ENCODE peak calls at places on chromosomes 1 and 21, in eight cellular contexts. One of them, this sample, is unnamed.
A peak's percentile ranks its signal among the peaks of the same experiment; 100 is the strongest.

GRCh38 chr1:213439703-213440102 is 388.7 kb downstream of the RPS6KC1 start:
- DNase-seq in NCI-H510A: no peak
- DNase-seq in AG09309: no peak
- DNase-seq in DMS 273 treated with DMSO at 0.1 percent for 48 hours: no peak
- DNase-seq in prostate gland: no peak
- DNase-seq in psoas muscle: no peak
- DNase-seq in GM23248: no peak
- DNase-seq in activated CD4-positive, alpha-beta T cell treated with anti-CD3 and anti-CD28 coated beads, Interleukin-2, amount 10 ng/mL, durations not matched to agents 7 days and 5 days: no peak
- DNase-seq in this sample: no peak

GRCh38 chr1:245211035-245211749 is 56.4 kb downstream of the KIF26B start:
- DNase-seq in prostate gland: no peak
- DNase-seq in activated CD4-positive, alpha-beta T cell treated with anti-CD3 and anti-CD28 coated beads, Interleukin-2, amount 10 ng/mL, durations not matched to agents 7 days and 5 days: no peak
- DNase-seq in DMS 273 treated with DMSO at 0.1 percent for 48 hours: no peak
- DNase-seq in GM23248: no peak
- DNase-seq in NCI-H510A: no peak
- DNase-seq in AG09309: no peak
- DNase-seq in psoas muscle: no peak
- DNase-seq in this sample: no peak

GRCh38 chr1:199038188-199038587 is 399.3 kb downstream of the PTPRC start:
- DNase-seq in GM23248: no peak
- DNase-seq in psoas muscle: no peak
- DNase-seq in DMS 273 treated with DMSO at 0.1 percent for 48 hours: no peak
- DNase-seq in NCI-H510A: no peak
- DNase-seq in AG09309: no peak
- DNase-seq in activated CD4-positive, alpha-beta T cell treated with anti-CD3 and anti-CD28 coated beads, Interleukin-2, amount 10 ng/mL, durations not matched to agents 7 days and 5 days: no peak
- DNase-seq in prostate gland: no peak
- DNase-seq in this sample: no peak

GRCh38 chr1:54502342-54502741 is 45.7 kb upstream of the ACOT11 start:
- DNase-seq in AG09309: no peak
- DNase-seq in GM23248: no peak
- DNase-seq in NCI-H510A: no peak
- DNase-seq in prostate gland: no peak
- DNase-seq in activated CD4-positive, alpha-beta T cell treated with anti-CD3 and anti-CD28 coated beads, Interleukin-2, amount 10 ng/mL, durations not matched to agents 7 days and 5 days: no peak
- DNase-seq in psoas muscle: no peak
- DNase-seq in DMS 273 treated with DMSO at 0.1 percent for 48 hours: no peak
- DNase-seq in this sample: no peak

GRCh38 chr1:64542118-64542517 is 72.2 kb downstream of the CACHD1 start:
- DNase-seq in prostate gland: no peak
- DNase-seq in GM23248: no peak
- DNase-seq in DMS 273 treated with DMSO at 0.1 percent for 48 hours: no peak
- DNase-seq in NCI-H510A: no peak
- DNase-seq in psoas muscle: no peak
- DNase-seq in activated CD4-positive, alpha-beta T cell treated with anti-CD3 and anti-CD28 coated beads, Interleukin-2, amount 10 ng/mL, durations not matched to agents 7 days and 5 days: no peak
- DNase-seq in AG09309: no peak
- DNase-seq in this sample: no peak

GRCh38 chr1:218620956-218621355 is 275.8 kb downstream of the TGFB2 start:
- DNase-seq in GM23248: no peak
- DNase-seq in AG09309: no peak
- DNase-seq in activated CD4-positive, alpha-beta T cell treated with anti-CD3 and anti-CD28 coated beads, Interleukin-2, amount 10 ng/mL, durations not matched to agents 7 days and 5 days: no peak
- DNase-seq in NCI-H510A: no peak
- DNase-seq in psoas muscle: no peak
- DNase-seq in prostate gland: no peak
- DNase-seq in DMS 273 treated with DMSO at 0.1 percent for 48 hours: no peak
- DNase-seq in this sample: no peak

GRCh38 chr1:19758227-19758830 is 41.4 kb downstream of the TMCO4 start:
- DNase-seq in AG09309: peak; percentile 77
- DNase-seq in NCI-H510A: no peak
- DNase-seq in GM23248: peak; percentile 95
- DNase-seq in activated CD4-positive, alpha-beta T cell treated with anti-CD3 and anti-CD28 coated beads, Interleukin-2, amount 10 ng/mL, durations not matched to agents 7 days and 5 days: no peak
- DNase-seq in psoas muscle: no peak
- DNase-seq in prostate gland: no peak
- DNase-seq in DMS 273 treated with DMSO at 0.1 percent for 48 hours: no peak
- DNase-seq in this sample: no peak

GRCh38 chr1:46248122-46248920 is 758 bp downstream of the RAD54L start:
- DNase-seq in prostate gland: no peak
- DNase-seq in activated CD4-positive, alpha-beta T cell treated with anti-CD3 and anti-CD28 coated beads, Interleukin-2, amount 10 ng/mL, durations not matched to agents 7 days and 5 days: peak; percentile 45
- DNase-seq in AG09309: no peak
- DNase-seq in DMS 273 treated with DMSO at 0.1 percent for 48 hours: no peak
- DNase-seq in psoas muscle: peak; percentile 19
- DNase-seq in GM23248: peak; percentile 48
- DNase-seq in NCI-H510A: peak; percentile 61
- DNase-seq in this sample: peak; percentile 46

GRCh38 chr1:157966034-157966671 is 27.3 kb upstream of the KIRREL1 start:
- DNase-seq in psoas muscle: no peak
- DNase-seq in activated CD4-positive, alpha-beta T cell treated with anti-CD3 and anti-CD28 coated beads, Interleukin-2, amount 10 ng/mL, durations not matched to agents 7 days and 5 days: no peak
- DNase-seq in GM23248: peak; percentile 49
- DNase-seq in NCI-H510A: no peak
- DNase-seq in prostate gland: no peak
- DNase-seq in DMS 273 treated with DMSO at 0.1 percent for 48 hours: no peak
- DNase-seq in AG09309: no peak
- DNase-seq in this sample: no peak

GRCh38 chr1:223355699-223356098 is 8.3 kb downstream of the SUSD4 start:
- DNase-seq in GM23248: no peak
- DNase-seq in activated CD4-positive, alpha-beta T cell treated with anti-CD3 and anti-CD28 coated beads, Interleukin-2, amount 10 ng/mL, durations not matched to agents 7 days and 5 days: no peak
- DNase-seq in prostate gland: no peak
- DNase-seq in NCI-H510A: no peak
- DNase-seq in AG09309: no peak
- DNase-seq in DMS 273 treated with DMSO at 0.1 percent for 48 hours: no peak
- DNase-seq in psoas muscle: no peak
- DNase-seq in this sample: no peak

GRCh38 chr1:34984435-34985062 is 598 bp downstream of the TMEM35B start:
- DNase-seq in AG09309: no peak
- DNase-seq in psoas muscle: peak; percentile 71
- DNase-seq in DMS 273 treated with DMSO at 0.1 percent for 48 hours: no peak
- DNase-seq in NCI-H510A: peak; percentile 50
- DNase-seq in prostate gland: no peak
- DNase-seq in activated CD4-positive, alpha-beta T cell treated with anti-CD3 and anti-CD28 coated beads, Interleukin-2, amount 10 ng/mL, durations not matched to agents 7 days and 5 days: no peak
- DNase-seq in GM23248: peak; percentile 69
- DNase-seq in this sample: no peak

GRCh38 chr1:42961560-42962091 is 3.0 kb upstream of the SLC2A1 start:
- DNase-seq in AG09309: no peak
- DNase-seq in NCI-H510A: no peak
- DNase-seq in activated CD4-positive, alpha-beta T cell treated with anti-CD3 and anti-CD28 coated beads, Interleukin-2, amount 10 ng/mL, durations not matched to agents 7 days and 5 days: no peak
- DNase-seq in psoas muscle: no peak
- DNase-seq in GM23248: no peak
- DNase-seq in prostate gland: no peak
- DNase-seq in DMS 273 treated with DMSO at 0.1 percent for 48 hours: no peak
- DNase-seq in this sample: no peak

GRCh38 chr21:44927587-44928461 is 7.1 kb upstream of the ITGB2 start:
- DNase-seq in GM23248: peak; percentile 91
- DNase-seq in DMS 273 treated with DMSO at 0.1 percent for 48 hours: no peak
- DNase-seq in activated CD4-positive, alpha-beta T cell treated with anti-CD3 and anti-CD28 coated beads, Interleukin-2, amount 10 ng/mL, durations not matched to agents 7 days and 5 days: peak; percentile 91
- DNase-seq in AG09309: no peak
- DNase-seq in psoas muscle: peak; percentile 44
- DNase-seq in NCI-H510A: no peak
- DNase-seq in prostate gland: no peak
- DNase-seq in this sample: peak; percentile 92

GRCh38 chr1:52139817-52140540 is 1.9 kb upstream of the ZFYVE9 start:
- DNase-seq in AG09309: peak; percentile 81
- DNase-seq in NCI-H510A: no peak
- DNase-seq in DMS 273 treated with DMSO at 0.1 percent for 48 hours: no peak
- DNase-seq in GM23248: peak; percentile 96
- DNase-seq in psoas muscle: no peak
- DNase-seq in prostate gland: no peak
- DNase-seq in activated CD4-positive, alpha-beta T cell treated with anti-CD3 and anti-CD28 coated beads, Interleukin-2, amount 10 ng/mL, durations not matched to agents 7 days and 5 days: peak; percentile 11
- DNase-seq in this sample: peak; percentile 33

GRCh38 chr1:207309775-207310273 is 11.7 kb upstream of the CD55 start:
- DNase-seq in DMS 273 treated with DMSO at 0.1 percent for 48 hours: peak; percentile 22
- DNase-seq in GM23248: peak; percentile 76
- DNase-seq in NCI-H510A: no peak
- DNase-seq in activated CD4-positive, alpha-beta T cell treated with anti-CD3 and anti-CD28 coated beads, Interleukin-2, amount 10 ng/mL, durations not matched to agents 7 days and 5 days: no peak
- DNase-seq in psoas muscle: peak; percentile 24
- DNase-seq in AG09309: no peak
- DNase-seq in prostate gland: peak; percentile 26
- DNase-seq in this sample: no peak

GRCh38 chr1:1287288-1288110 is 7.3 kb downstream of the SCNN1D start:
- DNase-seq in GM23248: no peak
- DNase-seq in DMS 273 treated with DMSO at 0.1 percent for 48 hours: no peak
- DNase-seq in AG09309: no peak
- DNase-seq in activated CD4-positive, alpha-beta T cell treated with anti-CD3 and anti-CD28 coated beads, Interleukin-2, amount 10 ng/mL, durations not matched to agents 7 days and 5 days: no peak
- DNase-seq in psoas muscle: peak; percentile 12
- DNase-seq in prostate gland: no peak
- DNase-seq in NCI-H510A: peak; percentile 60
- DNase-seq in this sample: no peak

GRCh38 chr1:159800177-159800935 is 1.8 kb upstream of the FCRL6 start:
- DNase-seq in DMS 273 treated with DMSO at 0.1 percent for 48 hours: no peak
- DNase-seq in NCI-H510A: no peak
- DNase-seq in GM23248: peak; percentile 34
- DNase-seq in activated CD4-positive, alpha-beta T cell treated with anti-CD3 and anti-CD28 coated beads, Interleukin-2, amount 10 ng/mL, durations not matched to agents 7 days and 5 days: peak; percentile 41
- DNase-seq in AG09309: no peak
- DNase-seq in prostate gland: no peak
- DNase-seq in psoas muscle: no peak
- DNase-seq in this sample: peak; percentile 65

GRCh38 chr1:215526147-215526845 is 40.8 kb upstream of the KCTD3 start:
- DNase-seq in prostate gland: no peak
- DNase-seq in GM23248: peak; percentile 62
- DNase-seq in NCI-H510A: peak; percentile 4
- DNase-seq in activated CD4-positive, alpha-beta T cell treated with anti-CD3 and anti-CD28 coated beads, Interleukin-2, amount 10 ng/mL, durations not matched to agents 7 days and 5 days: no peak
- DNase-seq in AG09309: no peak
- DNase-seq in DMS 273 treated with DMSO at 0.1 percent for 48 hours: no peak
- DNase-seq in psoas muscle: no peak
- DNase-seq in this sample: no peak

GRCh38 chr1:21340230-21340564 is 49.9 kb upstream of the ECE1 start:
- DNase-seq in activated CD4-positive, alpha-beta T cell treated with anti-CD3 and anti-CD28 coated beads, Interleukin-2, amount 10 ng/mL, durations not matched to agents 7 days and 5 days: no peak
- DNase-seq in AG09309: no peak
- DNase-seq in NCI-H510A: peak; percentile 55
- DNase-seq in prostate gland: peak; percentile 83
- DNase-seq in DMS 273 treated with DMSO at 0.1 percent for 48 hours: no peak
- DNase-seq in psoas muscle: peak; percentile 36
- DNase-seq in GM23248: no peak
- DNase-seq in this sample: no peak

GRCh38 chr1:234199476-234200127 is 173.7 kb upstream of the COA6 start:
- DNase-seq in prostate gland: no peak
- DNase-seq in GM23248: peak; percentile 22
- DNase-seq in NCI-H510A: no peak
- DNase-seq in activated CD4-positive, alpha-beta T cell treated with anti-CD3 and anti-CD28 coated beads, Interleukin-2, amount 10 ng/mL, durations not matched to agents 7 days and 5 days: no peak
- DNase-seq in psoas muscle: no peak
- DNase-seq in DMS 273 treated with DMSO at 0.1 percent for 48 hours: no peak
- DNase-seq in AG09309: no peak
- DNase-seq in this sample: no peak

GRCh38 chr1:9539829-9540550 is 725 bp downstream of the SLC25A33 start:
- DNase-seq in NCI-H510A: peak; percentile 87
- DNase-seq in GM23248: peak; percentile 84
- DNase-seq in AG09309: no peak
- DNase-seq in psoas muscle: peak; percentile 68
- DNase-seq in activated CD4-positive, alpha-beta T cell treated with anti-CD3 and anti-CD28 coated beads, Interleukin-2, amount 10 ng/mL, durations not matched to agents 7 days and 5 days: peak; percentile 49
- DNase-seq in prostate gland: peak; percentile 50
- DNase-seq in DMS 273 treated with DMSO at 0.1 percent for 48 hours: no peak
- DNase-seq in this sample: peak; percentile 53

GRCh38 chr1:152107984-152108898 is 7.0 kb downstream of the TCHH start:
- DNase-seq in psoas muscle: peak; percentile 18
- DNase-seq in NCI-H510A: no peak
- DNase-seq in GM23248: peak; percentile 77
- DNase-seq in AG09309: peak; percentile 3
- DNase-seq in activated CD4-positive, alpha-beta T cell treated with anti-CD3 and anti-CD28 coated beads, Interleukin-2, amount 10 ng/mL, durations not matched to agents 7 days and 5 days: no peak
- DNase-seq in DMS 273 treated with DMSO at 0.1 percent for 48 hours: no peak
- DNase-seq in prostate gland: no peak
- DNase-seq in this sample: no peak

GRCh38 chr1:200890818-200891773 is 3.6 kb upstream of the INAVA start:
- DNase-seq in prostate gland: peak; percentile 30
- DNase-seq in psoas muscle: no peak
- DNase-seq in GM23248: peak; percentile 55
- DNase-seq in activated CD4-positive, alpha-beta T cell treated with anti-CD3 and anti-CD28 coated beads, Interleukin-2, amount 10 ng/mL, durations not matched to agents 7 days and 5 days: no peak
- DNase-seq in DMS 273 treated with DMSO at 0.1 percent for 48 hours: peak; percentile 29
- DNase-seq in NCI-H510A: no peak
- DNase-seq in AG09309: no peak
- DNase-seq in this sample: no peak

GRCh38 chr21:22880573-22880972 is 1882.4 kb downstream of the NCAM2 start:
- DNase-seq in prostate gland: no peak
- DNase-seq in DMS 273 treated with DMSO at 0.1 percent for 48 hours: no peak
- DNase-seq in NCI-H510A: no peak
- DNase-seq in GM23248: no peak
- DNase-seq in activated CD4-positive, alpha-beta T cell treated with anti-CD3 and anti-CD28 coated beads, Interleukin-2, amount 10 ng/mL, durations not matched to agents 7 days and 5 days: no peak
- DNase-seq in AG09309: no peak
- DNase-seq in psoas muscle: no peak
- DNase-seq in this sample: no peak

GRCh38 chr1:65658122-65658521 is 134.6 kb upstream of the PDE4B start:
- DNase-seq in prostate gland: no peak
- DNase-seq in AG09309: no peak
- DNase-seq in psoas muscle: no peak
- DNase-seq in GM23248: peak; percentile 44
- DNase-seq in DMS 273 treated with DMSO at 0.1 percent for 48 hours: no peak
- DNase-seq in activated CD4-positive, alpha-beta T cell treated with anti-CD3 and anti-CD28 coated beads, Interleukin-2, amount 10 ng/mL, durations not matched to agents 7 days and 5 days: no peak
- DNase-seq in NCI-H510A: no peak
- DNase-seq in this sample: no peak

GRCh38 chr1:178503849-178504248 is 7.1 kb upstream of the CLEC20A start:
- DNase-seq in NCI-H510A: no peak
- DNase-seq in AG09309: no peak
- DNase-seq in psoas muscle: no peak
- DNase-seq in activated CD4-positive, alpha-beta T cell treated with anti-CD3 and anti-CD28 coated beads, Interleukin-2, amount 10 ng/mL, durations not matched to agents 7 days and 5 days: no peak
- DNase-seq in prostate gland: no peak
- DNase-seq in GM23248: no peak
- DNase-seq in DMS 273 treated with DMSO at 0.1 percent for 48 hours: no peak
- DNase-seq in this sample: no peak

GRCh38 chr1:1123581-1124507 is 8.0 kb upstream of the C1orf159 start:
- DNase-seq in prostate gland: no peak
- DNase-seq in NCI-H510A: no peak
- DNase-seq in psoas muscle: no peak
- DNase-seq in activated CD4-positive, alpha-beta T cell treated with anti-CD3 and anti-CD28 coated beads, Interleukin-2, amount 10 ng/mL, durations not matched to agents 7 days and 5 days: no peak
- DNase-seq in DMS 273 treated with DMSO at 0.1 percent for 48 hours: no peak
- DNase-seq in AG09309: no peak
- DNase-seq in GM23248: peak; percentile 71
- DNase-seq in this sample: no peak

GRCh38 chr1:207883104-207883651 is 27.7 kb downstream of the CD34 start:
- DNase-seq in AG09309: no peak
- DNase-seq in prostate gland: no peak
- DNase-seq in activated CD4-positive, alpha-beta T cell treated with anti-CD3 and anti-CD28 coated beads, Interleukin-2, amount 10 ng/mL, durations not matched to agents 7 days and 5 days: peak; percentile 35
- DNase-seq in NCI-H510A: no peak
- DNase-seq in psoas muscle: no peak
- DNase-seq in DMS 273 treated with DMSO at 0.1 percent for 48 hours: no peak
- DNase-seq in GM23248: no peak
- DNase-seq in this sample: no peak

GRCh38 chr21:42373181-42373907 is 7.0 kb upstream of the TFF1 start:
- DNase-seq in NCI-H510A: no peak
- DNase-seq in psoas muscle: no peak
- DNase-seq in GM23248: no peak
- DNase-seq in prostate gland: no peak
- DNase-seq in AG09309: no peak
- DNase-seq in DMS 273 treated with DMSO at 0.1 percent for 48 hours: no peak
- DNase-seq in activated CD4-positive, alpha-beta T cell treated with anti-CD3 and anti-CD28 coated beads, Interleukin-2, amount 10 ng/mL, durations not matched to agents 7 days and 5 days: no peak
- DNase-seq in this sample: peak; percentile 37

GRCh38 chr21:35338881-35339632 is 290.0 kb upstream of the RUNX1 start:
- DNase-seq in activated CD4-positive, alpha-beta T cell treated with anti-CD3 and anti-CD28 coated beads, Interleukin-2, amount 10 ng/mL, durations not matched to agents 7 days and 5 days: no peak
- DNase-seq in NCI-H510A: no peak
- DNase-seq in AG09309: no peak
- DNase-seq in prostate gland: peak; percentile 26
- DNase-seq in psoas muscle: no peak
- DNase-seq in DMS 273 treated with DMSO at 0.1 percent for 48 hours: no peak
- DNase-seq in GM23248: no peak
- DNase-seq in this sample: no peak

GRCh38 chr1:234611799-234612351 is 1.9 kb upstream of the IRF2BP2 start:
- DNase-seq in psoas muscle: peak; percentile 58
- DNase-seq in activated CD4-positive, alpha-beta T cell treated with anti-CD3 and anti-CD28 coated beads, Interleukin-2, amount 10 ng/mL, durations not matched to agents 7 days and 5 days: peak; percentile 33
- DNase-seq in NCI-H510A: peak; percentile 36
- DNase-seq in GM23248: no peak
- DNase-seq in AG09309: no peak
- DNase-seq in DMS 273 treated with DMSO at 0.1 percent for 48 hours: no peak
- DNase-seq in prostate gland: no peak
- DNase-seq in this sample: peak; percentile 36

GRCh38 chr1:245051349-245052221 is 103.2 kb upstream of the KIF26B start:
- DNase-seq in prostate gland: no peak
- DNase-seq in psoas muscle: no peak
- DNase-seq in AG09309: no peak
- DNase-seq in NCI-H510A: no peak
- DNase-seq in DMS 273 treated with DMSO at 0.1 percent for 48 hours: no peak
- DNase-seq in GM23248: no peak
- DNase-seq in activated CD4-positive, alpha-beta T cell treated with anti-CD3 and anti-CD28 coated beads, Interleukin-2, amount 10 ng/mL, durations not matched to agents 7 days and 5 days: no peak
- DNase-seq in this sample: peak; percentile 29

GRCh38 chr1:100912019-100912418 is 16.1 kb downstream of the SLC30A7 start:
- DNase-seq in NCI-H510A: no peak
- DNase-seq in psoas muscle: no peak
- DNase-seq in prostate gland: no peak
- DNase-seq in activated CD4-positive, alpha-beta T cell treated with anti-CD3 and anti-CD28 coated beads, Interleukin-2, amount 10 ng/mL, durations not matched to agents 7 days and 5 days: no peak
- DNase-seq in GM23248: no peak
- DNase-seq in AG09309: no peak
- DNase-seq in DMS 273 treated with DMSO at 0.1 percent for 48 hours: no peak
- DNase-seq in this sample: no peak

GRCh38 chr1:247373721-247374141 is 42.1 kb upstream of the ZNF496 start:
- DNase-seq in activated CD4-positive, alpha-beta T cell treated with anti-CD3 and anti-CD28 coated beads, Interleukin-2, amount 10 ng/mL, durations not matched to agents 7 days and 5 days: peak; percentile 69
- DNase-seq in NCI-H510A: no peak
- DNase-seq in psoas muscle: peak; percentile 41
- DNase-seq in DMS 273 treated with DMSO at 0.1 percent for 48 hours: no peak
- DNase-seq in AG09309: no peak
- DNase-seq in GM23248: peak; percentile 81
- DNase-seq in prostate gland: no peak
- DNase-seq in this sample: peak; percentile 78

This sample was measured in activated CD8-positive, alpha-beta T cell treated with anti-CD3 and anti-CD28 coated beads, Interleukin-2, amount 10 ng/mL, durations not matched to agents 7 days and 5 days.